ENCODE peak calls at places on chromosomes 7 and 10, in four cellular contexts. Q is HCT116, R is Panc1, I is HL-60. X is an unnamed sample.

GRCh38 chr7:25947669-25948516 is 204.1 kb upstream of the NFE2L3 start:
- DNase-seq in Q (no peak), I (no peak), R (no peak), X (no peak)

GRCh38 chr10:79127151-79127961 is 58.6 kb downstream of the ZMIZ1 start:
- DNase-seq in Q (peak), I (peak), R (no peak), X (peak)

GRCh38 chr10:59968705-59969104 is 62.3 kb upstream of the CCDC6 start:
- DNase-seq in R (no peak), I (no peak), Q (no peak), X (peak)

GRCh38 chr7:5854738-5855137 is 25.9 kb upstream of the OCM start:
- DNase-seq in I (no peak), Q (no peak), R (no peak), X (no peak)

GRCh38 chr7:25894002-25894901 is 257.7 kb upstream of the NFE2L3 start:
- DNase-seq in I (peak), Q (peak), R (no peak), X (no peak)

GRCh38 chr10:25562547-25562946 is 371.5 kb upstream of the MYO3A start:
- DNase-seq in I (no peak), R (no peak), Q (no peak), X (no peak)

GRCh38 chr7:55476852-55477780 is 95.2 kb downstream of the VOPP1 start:
- DNase-seq in I (no peak), R (no peak), Q (no peak), X (no peak)

GRCh38 chr7:32941996-32942782 is 15.1 kb upstream of the FKBP9 start:
- DNase-seq in Q (no peak), R (no peak), I (peak), X (peak)

GRCh38 chr10:84212015-84212414 is 13.3 kb downstream of the LRIT2 start:
- DNase-seq in Q (no peak), I (no peak), R (no peak), X (no peak)

GRCh38 chr10:84216834-84217233 is 8.5 kb downstream of the LRIT2 start:
- DNase-seq in R (no peak), Q (no peak), I (no peak), X (no peak)

GRCh38 chr10:84213076-84213475 is 12.3 kb downstream of the LRIT2 start:
- DNase-seq in R (no peak), Q (no peak), I (no peak), X (no peak)

GRCh38 chr10:84214046-84214572 is 11.2 kb downstream of the LRIT2 start:
- DNase-seq in R (no peak), Q (no peak), I (no peak), X (no peak)

GRCh38 chr10:84214612-84215235 is 10.6 kb downstream of the LRIT2 start:
- DNase-seq in R (no peak), Q (peak), I (peak), X (no peak)
- TF ChIP-seq CTCF in R (peak), Q (peak), I (peak), X (no peak)

DNA sequence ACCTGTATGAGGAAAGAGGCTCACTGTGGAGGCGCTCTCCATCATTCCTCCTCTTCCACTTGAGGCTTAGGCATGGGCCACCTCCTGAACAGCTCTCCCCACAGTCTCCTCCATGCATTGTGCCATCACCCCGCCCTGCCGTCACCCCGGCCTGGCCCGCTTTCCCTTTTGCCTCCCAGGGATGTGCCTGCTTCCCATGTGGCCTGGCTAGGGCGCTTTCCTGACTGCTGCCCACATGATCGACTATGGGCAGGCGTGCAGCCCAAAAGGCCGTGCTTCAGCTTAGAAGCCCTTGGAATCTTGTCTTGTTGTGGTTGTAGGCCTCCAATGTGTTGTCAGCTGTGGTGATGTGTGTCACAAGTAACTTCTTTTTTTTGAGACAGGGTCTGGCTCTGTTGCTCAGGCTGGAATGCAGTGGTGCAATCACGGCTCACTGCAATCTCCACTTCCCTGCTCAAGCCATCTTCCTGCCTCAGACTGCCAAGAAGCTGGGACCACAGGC is 1.8 kb upstream of the ACTR3C start:
- DNase-seq in I (peak), R (no peak), Q (no peak), X (no peak)
- TF ChIP-seq POLR2AphosphoS5 in I (peak), R (no peak), Q (no peak), X (no peak)

DNA sequence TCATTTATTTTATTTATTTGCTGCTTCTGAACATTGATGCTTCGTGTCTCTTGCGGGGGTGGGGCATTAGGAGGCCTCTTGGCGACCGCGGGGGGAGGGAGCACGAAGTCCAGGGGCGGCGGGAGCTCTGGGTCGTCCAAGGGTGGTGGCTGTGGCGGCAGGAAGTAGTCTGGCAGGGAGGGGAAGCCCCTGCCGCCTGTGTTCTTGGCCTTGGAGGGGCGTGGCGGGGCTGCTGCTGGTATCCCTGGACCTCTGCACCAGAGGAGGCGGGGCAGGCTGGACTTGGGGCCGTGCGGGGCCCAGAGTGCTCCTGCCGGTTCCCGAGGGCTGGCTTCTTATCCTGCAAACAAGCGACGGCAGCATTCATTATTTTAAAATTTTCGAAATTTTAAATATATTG is 70.5 kb upstream of the ABI1 start:
- DNase-seq in R (no peak), Q (no peak), I (no peak), X (no peak)
- H3K4me3 ChIP-seq in R (peak), Q (no peak), I (no peak), X (no peak)

GRCh38 chr10:31978158-31978483 is 49.5 kb upstream of the ARHGAP12 start:
- DNase-seq in Q (no peak), I (no peak), R (no peak), X (no peak)

GRCh38 chr10:31980471-31980870 is 51.8 kb upstream of the ARHGAP12 start:
- DNase-seq in R (no peak), I (no peak), Q (no peak), X (no peak)

GRCh38 chr10:31975157-31975765 is 46.6 kb upstream of the ARHGAP12 start:
- DNase-seq in R (no peak), I (no peak), Q (no peak), X (no peak)

GRCh38 chr10:31972519-31973041 is 43.9 kb upstream of the ARHGAP12 start:
- DNase-seq in I (peak), Q (no peak), R (no peak), X (no peak)

DNA sequence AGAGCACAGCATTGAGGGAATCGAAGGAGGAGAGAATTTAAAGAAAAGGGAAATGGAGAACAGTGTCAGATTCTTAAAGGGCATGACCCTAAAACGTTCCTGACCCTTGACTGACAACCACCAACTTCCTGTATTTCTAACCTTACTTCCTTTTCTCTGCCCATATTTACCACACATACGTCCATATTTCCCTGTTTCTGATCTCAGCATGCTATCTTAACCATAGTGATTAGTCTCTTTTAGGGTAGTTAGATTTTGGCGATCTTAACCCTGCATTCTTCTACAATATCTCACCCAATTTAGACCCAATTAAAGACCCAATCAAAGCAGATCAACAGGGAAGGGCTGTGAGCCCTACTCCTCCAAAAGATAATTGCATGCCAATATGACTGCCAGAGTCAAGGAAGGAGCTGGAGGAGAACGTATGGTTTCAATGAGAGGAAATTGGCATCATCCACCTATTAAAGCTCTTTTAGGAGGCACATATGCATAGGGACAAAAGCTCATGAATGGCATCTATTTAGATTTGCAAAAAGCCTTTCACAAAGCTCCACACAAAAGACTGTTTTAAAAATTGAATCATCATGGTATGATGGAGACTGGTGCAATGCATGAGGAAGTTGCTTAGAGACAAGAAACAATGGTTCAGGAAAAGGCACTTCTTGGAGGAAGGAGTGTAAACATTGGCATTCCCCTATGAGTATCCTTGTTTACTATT is 49.0 kb upstream of the ARHGAP12 start:
- DNase-seq in R (no peak), I (peak), Q (no peak), X (no peak)
- TF ChIP-seq CTCF in R (no peak), I (no peak), Q (no peak), X (no peak)

DNA sequence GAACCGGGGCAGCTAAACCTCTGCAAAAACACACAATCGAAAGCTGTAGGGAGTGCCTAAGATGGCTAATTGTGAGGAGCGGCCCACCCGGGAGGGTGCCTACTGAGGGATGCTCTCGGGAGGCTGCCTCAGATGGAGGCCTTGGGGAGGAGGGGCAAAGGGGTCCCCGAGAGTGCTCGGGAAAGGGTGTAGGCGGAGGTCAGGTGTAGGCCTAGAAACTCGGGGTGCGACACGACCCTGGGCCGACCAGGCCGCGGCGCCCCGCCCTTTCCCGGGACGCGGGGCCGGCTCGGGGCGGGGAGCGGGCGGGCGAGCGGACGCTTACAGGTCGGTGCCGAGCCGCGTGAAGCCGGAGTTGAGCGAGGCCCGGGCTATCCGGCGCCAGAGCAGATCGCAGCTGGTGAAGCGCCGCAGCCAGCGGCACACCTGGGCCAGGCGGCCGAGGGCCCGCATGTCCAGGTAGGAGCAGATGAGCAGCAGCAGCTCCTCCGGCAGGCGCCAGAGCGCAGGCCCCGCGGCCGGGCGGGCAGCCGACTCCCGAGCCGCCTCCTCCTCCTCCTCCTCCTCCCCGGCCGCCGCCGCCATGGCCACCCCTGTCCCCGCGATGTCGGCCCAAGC is 805 bp downstream of the FBXW4 start:
- DNase-seq in Q (no peak), I (peak), R (no peak), X (peak)
- TF ChIP-seq POLR2AphosphoS5 in Q (peak), I (no peak), R (peak), X (no peak)

GRCh38 chr10:127149613-127150081 is 46.7 kb downstream of the INSYN2A start:
- DNase-seq in I (no peak), R (no peak), Q (no peak), X (no peak)
- H3K4me3 ChIP-seq in I (no peak), R (no peak), Q (no peak), X (no peak)